ENCODE peak calls at places on chromosomes 16 and 17, in eight cellular contexts. E is stimulated activated effector memory CD8-positive, alpha-beta T cell treated with anti-CD3 and anti-CD28 coated beads, Interleukin-12 subunit alpha, Interleukin-12 subunit beta, amount 100 ng/mL, for 72 hours; T is activated T-cell treated with anti-CD3 and anti-CD28 coated beads, Interleukin-2, amount 50 U/mL, for 4 hours; V is pons; G is aorta; L is HEK293T; R is NCI-H524; Q is adipocyte. M is an unnamed sample.

GRCh38 chr17:44198721-44199552 is 747 bp downstream of the ATXN7L3 start:
- DNase-seq in E (no peak), L (peak), G (peak), V (no peak), Q (peak), T (no peak), R (no peak), M (peak)

GRCh38 chr16:7471268-7471667 is 138.6 kb downstream of the RBFOX1 start:
- DNase-seq in R (no peak), G (no peak), Q (no peak), E (no peak), T (no peak), V (no peak), L (no peak), M (no peak)

GRCh38 chr17:16817201-16817600 is 127.2 kb downstream of the CCDC144A start:
- DNase-seq in E (no peak), T (no peak), V (no peak), L (no peak), Q (no peak), R (no peak), G (no peak), M (no peak)

GRCh38 chr16:57830890-57831484 is 28.7 kb upstream of the KIFC3 start:
- DNase-seq in T (no peak), L (peak), R (no peak), Q (no peak), V (no peak), G (no peak), E (no peak), M (no peak)

GRCh38 chr16:70416748-70417616 is 21.9 kb downstream of the ST3GAL2 start:
- DNase-seq in T (no peak), G (no peak), E (no peak), L (no peak), V (no peak), Q (no peak), R (no peak), M (no peak)

GRCh38 chr16:87527055-87527724 is 34.4 kb upstream of the ZCCHC14 start:
- DNase-seq in E (no peak), Q (no peak), L (no peak), R (no peak), V (no peak), G (no peak), T (no peak), M (no peak)

GRCh38 chr16:48318630-48319029 is 66.6 kb downstream of the SIAH1 start:
- DNase-seq in G (no peak), E (no peak), T (no peak), Q (peak), R (no peak), V (peak), L (no peak), M (peak)

GRCh38 chr16:2987286-2987685 is 7.0 kb upstream of the PKMYT1 start:
- DNase-seq in E (no peak), T (no peak), V (no peak), R (no peak), Q (no peak), G (no peak), L (no peak), M (no peak)

GRCh38 chr16:4384497-4384896 is 12.8 kb downstream of the VASN start:
- DNase-seq in E (no peak), R (no peak), V (no peak), L (no peak), T (no peak), G (peak), Q (peak), M (no peak)

GRCh38 chr17:8632087-8632486 is 1.6 kb upstream of the MYH10 start:
- DNase-seq in L (no peak), E (no peak), G (no peak), R (no peak), Q (no peak), V (no peak), T (no peak), M (no peak)

GRCh38 chr16:84726670-84727467 is 27.1 kb downstream of the USP10 start:
- DNase-seq in G (no peak), E (no peak), Q (no peak), V (peak), L (no peak), T (no peak), R (no peak), M (peak)

GRCh38 chr16:84103678-84104077 is 13.1 kb downstream of the MBTPS1 start:
- DNase-seq in V (no peak), R (no peak), E (no peak), L (no peak), G (no peak), T (no peak), Q (peak), M (no peak)

M was measured in midbrain.